ENCODE peak calls at places on chromosomes 12 and 14, in six cellular contexts. One of them, this sample, is unnamed.

GRCh38 chr12:21065845-21066244 is 65.1 kb upstream of the SLCO1B1 start:
- DNase-seq in fibroblast of lung: no peak
- DNase-seq in naive thymus-derived CD4-positive, alpha-beta T cell: no peak
- DNase-seq in esophagus squamous epithelium: no peak
- DNase-seq in cardiac muscle cell: peak; percentile 6
- DNase-seq in effector memory CD4-positive, alpha-beta T cell: no peak
- DNase-seq in this sample: no peak

GRCh38 chr12:84159245-84159644 is 753.4 kb downstream of the SLC6A15 start:
- DNase-seq in fibroblast of lung: no peak
- DNase-seq in naive thymus-derived CD4-positive, alpha-beta T cell: no peak
- DNase-seq in esophagus squamous epithelium: no peak
- DNase-seq in cardiac muscle cell: no peak
- DNase-seq in effector memory CD4-positive, alpha-beta T cell: no peak
- DNase-seq in this sample: no peak

GRCh38 chr14:61472025-61472672 is 150.8 kb downstream of the PRKCH start:
- DNase-seq in fibroblast of lung: peak; percentile 99
- DNase-seq in naive thymus-derived CD4-positive, alpha-beta T cell: peak; percentile 47
- DNase-seq in esophagus squamous epithelium: no peak
- DNase-seq in cardiac muscle cell: peak; percentile 98
- DNase-seq in effector memory CD4-positive, alpha-beta T cell: peak; percentile 27
- DNase-seq in this sample: no peak

GRCh38 chr12:69024413-69024812 is 91.4 kb upstream of the CPM start:
- DNase-seq in fibroblast of lung: peak; percentile 83
- DNase-seq in naive thymus-derived CD4-positive, alpha-beta T cell: no peak
- DNase-seq in esophagus squamous epithelium: no peak
- DNase-seq in cardiac muscle cell: no peak
- DNase-seq in effector memory CD4-positive, alpha-beta T cell: no peak
- DNase-seq in this sample: no peak

GRCh38 chr14:66509874-66510273 is 1.9 kb downstream of the GPHN start:
- DNase-seq in fibroblast of lung: no peak
- DNase-seq in naive thymus-derived CD4-positive, alpha-beta T cell: no peak
- DNase-seq in esophagus squamous epithelium: no peak
- DNase-seq in cardiac muscle cell: peak; percentile 8
- DNase-seq in effector memory CD4-positive, alpha-beta T cell: no peak
- DNase-seq in this sample: no peak

GRCh38 chr14:61872452-61872851 is 110.2 kb downstream of the SNAPC1 start:
- DNase-seq in fibroblast of lung: no peak
- DNase-seq in naive thymus-derived CD4-positive, alpha-beta T cell: no peak
- DNase-seq in esophagus squamous epithelium: no peak
- DNase-seq in cardiac muscle cell: no peak
- DNase-seq in effector memory CD4-positive, alpha-beta T cell: no peak
- DNase-seq in this sample: no peak

GRCh38 chr12:47740536-47741339 is 15.4 kb upstream of the ENDOU start:
- DNase-seq in fibroblast of lung: no peak
- DNase-seq in naive thymus-derived CD4-positive, alpha-beta T cell: no peak
- DNase-seq in esophagus squamous epithelium: no peak
- DNase-seq in cardiac muscle cell: no peak
- DNase-seq in effector memory CD4-positive, alpha-beta T cell: no peak
- DNase-seq in this sample: no peak

GRCh38 chr12:68048648-68049297 is 59.5 kb downstream of the IFNG-AS1 start:
- DNase-seq in fibroblast of lung: no peak
- DNase-seq in naive thymus-derived CD4-positive, alpha-beta T cell: no peak
- DNase-seq in esophagus squamous epithelium: no peak
- DNase-seq in cardiac muscle cell: no peak
- DNase-seq in effector memory CD4-positive, alpha-beta T cell: no peak
- DNase-seq in this sample: no peak

GRCh38 chr14:43525647-43526046 is 981.4 kb downstream of the FSCB start:
- DNase-seq in fibroblast of lung: no peak
- DNase-seq in naive thymus-derived CD4-positive, alpha-beta T cell: no peak
- DNase-seq in esophagus squamous epithelium: no peak
- DNase-seq in cardiac muscle cell: no peak
- DNase-seq in effector memory CD4-positive, alpha-beta T cell: no peak
- DNase-seq in this sample: no peak

GRCh38 chr14:90976076-90976475 is 84.4 kb downstream of the RPS6KA5 start:
- DNase-seq in fibroblast of lung: no peak
- DNase-seq in naive thymus-derived CD4-positive, alpha-beta T cell: no peak
- DNase-seq in esophagus squamous epithelium: no peak
- DNase-seq in cardiac muscle cell: no peak
- DNase-seq in effector memory CD4-positive, alpha-beta T cell: no peak
- DNase-seq in this sample: no peak

GRCh38 chr12:30989754-30990153 is 63.2 kb downstream of the TSPAN11 start:
- DNase-seq in fibroblast of lung: peak; percentile 3
- DNase-seq in naive thymus-derived CD4-positive, alpha-beta T cell: no peak
- DNase-seq in esophagus squamous epithelium: no peak
- DNase-seq in cardiac muscle cell: no peak
- DNase-seq in effector memory CD4-positive, alpha-beta T cell: no peak
- DNase-seq in this sample: no peak

GRCh38 chr14:100047600-100047999 is 17.6 kb upstream of the EVL start:
- DNase-seq in fibroblast of lung: no peak
- DNase-seq in naive thymus-derived CD4-positive, alpha-beta T cell: no peak
- DNase-seq in esophagus squamous epithelium: no peak
- DNase-seq in cardiac muscle cell: no peak
- DNase-seq in effector memory CD4-positive, alpha-beta T cell: no peak
- DNase-seq in this sample: no peak

GRCh38 chr12:49776413-49776812 is 35.1 kb downstream of the TMBIM6 start:
- DNase-seq in fibroblast of lung: peak; percentile 64
- DNase-seq in naive thymus-derived CD4-positive, alpha-beta T cell: peak; percentile 32
- DNase-seq in esophagus squamous epithelium: no peak
- DNase-seq in cardiac muscle cell: peak; percentile 89
- DNase-seq in effector memory CD4-positive, alpha-beta T cell: peak; percentile 23
- DNase-seq in this sample: no peak

GRCh38 chr12:130817804-130818203 is 21.2 kb downstream of the STX2 start:
- DNase-seq in fibroblast of lung: no peak
- DNase-seq in naive thymus-derived CD4-positive, alpha-beta T cell: no peak
- DNase-seq in esophagus squamous epithelium: no peak
- DNase-seq in cardiac muscle cell: no peak
- DNase-seq in effector memory CD4-positive, alpha-beta T cell: no peak
- DNase-seq in this sample: no peak

GRCh38 chr14:88613552-88614010 is 50.7 kb downstream of the ZC3H14 start:
- DNase-seq in fibroblast of lung: peak; percentile 90
- DNase-seq in naive thymus-derived CD4-positive, alpha-beta T cell: no peak
- DNase-seq in esophagus squamous epithelium: no peak
- DNase-seq in cardiac muscle cell: peak; percentile 48
- DNase-seq in effector memory CD4-positive, alpha-beta T cell: no peak
- DNase-seq in this sample: no peak

GRCh38 chr12:123732251-123732650 is 20.1 kb downstream of the ATP6V0A2 start:
- DNase-seq in fibroblast of lung: no peak
- DNase-seq in naive thymus-derived CD4-positive, alpha-beta T cell: no peak
- DNase-seq in esophagus squamous epithelium: no peak
- DNase-seq in cardiac muscle cell: no peak
- DNase-seq in effector memory CD4-positive, alpha-beta T cell: no peak
- DNase-seq in this sample: no peak

GRCh38 chr14:94884616-94885230 is 114.8 kb upstream of the GSC start:
- DNase-seq in fibroblast of lung: no peak
- DNase-seq in naive thymus-derived CD4-positive, alpha-beta T cell: no peak
- DNase-seq in esophagus squamous epithelium: no peak
- DNase-seq in cardiac muscle cell: no peak
- DNase-seq in effector memory CD4-positive, alpha-beta T cell: no peak
- DNase-seq in this sample: no peak

GRCh38 chr14:94473666-94474410 is 2.2 kb downstream of the SERPINA9 start:
- DNase-seq in fibroblast of lung: no peak
- DNase-seq in naive thymus-derived CD4-positive, alpha-beta T cell: no peak
- DNase-seq in esophagus squamous epithelium: no peak
- DNase-seq in cardiac muscle cell: no peak
- DNase-seq in effector memory CD4-positive, alpha-beta T cell: no peak
- DNase-seq in this sample: no peak

GRCh38 chr14:23421594-23421993 is 13.5 kb upstream of the MYH6 start:
- DNase-seq in fibroblast of lung: no peak
- DNase-seq in naive thymus-derived CD4-positive, alpha-beta T cell: no peak
- DNase-seq in esophagus squamous epithelium: no peak
- DNase-seq in cardiac muscle cell: no peak
- DNase-seq in effector memory CD4-positive, alpha-beta T cell: no peak
- DNase-seq in this sample: no peak

GRCh38 chr14:64845878-64846277 is 33.8 kb downstream of the SPTB start:
- DNase-seq in fibroblast of lung: peak; percentile 89
- DNase-seq in naive thymus-derived CD4-positive, alpha-beta T cell: no peak
- DNase-seq in esophagus squamous epithelium: no peak
- DNase-seq in cardiac muscle cell: no peak
- DNase-seq in effector memory CD4-positive, alpha-beta T cell: no peak
- DNase-seq in this sample: no peak

GRCh38 chr14:99554757-99555531 is 49.1 kb downstream of the CCDC85C start:
- DNase-seq in fibroblast of lung: no peak
- DNase-seq in naive thymus-derived CD4-positive, alpha-beta T cell: no peak
- DNase-seq in esophagus squamous epithelium: no peak
- DNase-seq in cardiac muscle cell: no peak
- DNase-seq in effector memory CD4-positive, alpha-beta T cell: no peak
- DNase-seq in this sample: no peak

GRCh38 chr14:51652168-51653095 is 722 bp downstream of the FRMD6 start:
- DNase-seq in fibroblast of lung: peak; percentile 39
- DNase-seq in naive thymus-derived CD4-positive, alpha-beta T cell: no peak
- DNase-seq in esophagus squamous epithelium: no peak
- DNase-seq in cardiac muscle cell: no peak
- DNase-seq in effector memory CD4-positive, alpha-beta T cell: peak; percentile 24
- DNase-seq in this sample: no peak

GRCh38 chr12:133081408-133081806 is 684 bp downstream of the ZNF140 start:
- DNase-seq in fibroblast of lung: no peak
- DNase-seq in naive thymus-derived CD4-positive, alpha-beta T cell: no peak
- DNase-seq in esophagus squamous epithelium: no peak
- DNase-seq in cardiac muscle cell: no peak
- DNase-seq in effector memory CD4-positive, alpha-beta T cell: no peak
- DNase-seq in this sample: no peak

GRCh38 chr12:133083345-133083744 is 2.6 kb downstream of the ZNF140 start:
- DNase-seq in fibroblast of lung: no peak
- DNase-seq in naive thymus-derived CD4-positive, alpha-beta T cell: no peak
- DNase-seq in esophagus squamous epithelium: no peak
- DNase-seq in cardiac muscle cell: no peak
- DNase-seq in effector memory CD4-positive, alpha-beta T cell: no peak
- DNase-seq in this sample: no peak

GRCh38 chr12:133080619-133081407 is at the start of gene ZNF140:
- DNase-seq in fibroblast of lung: peak; percentile 98
- DNase-seq in naive thymus-derived CD4-positive, alpha-beta T cell: no peak
- DNase-seq in esophagus squamous epithelium: peak; percentile 90
- DNase-seq in cardiac muscle cell: peak; percentile 99
- DNase-seq in effector memory CD4-positive, alpha-beta T cell: peak; percentile 93
- DNase-seq in this sample: peak; percentile 85

GRCh38 chr12:133080051-133080618 is 588 bp upstream of the ZNF140 start:
- DNase-seq in fibroblast of lung: peak; percentile 100
- DNase-seq in naive thymus-derived CD4-positive, alpha-beta T cell: peak; percentile 96
- DNase-seq in esophagus squamous epithelium: peak; percentile 96
- DNase-seq in cardiac muscle cell: peak; percentile 100
- DNase-seq in effector memory CD4-positive, alpha-beta T cell: peak; percentile 94
- DNase-seq in this sample: peak; percentile 92
- H3K9me3 ChIP-seq in fibroblast of lung: no peaks in the 10 kb centered on the region
- H3K9me3 ChIP-seq in naive thymus-derived CD4-positive, alpha-beta T cell: peaks cover 32% of the 10 kb centered on the region
- H3K9me3 ChIP-seq in esophagus squamous epithelium: peaks cover 5% of the 10 kb centered on the region
- H3K9me3 ChIP-seq in cardiac muscle cell: no peaks in the 10 kb centered on the region
- H3K9me3 ChIP-seq in effector memory CD4-positive, alpha-beta T cell: peaks cover 26% of the 10 kb centered on the region
- H3K9me3 ChIP-seq in this sample: peaks cover 25% of the 10 kb centered on the region

GRCh38 chr14:105944632-105945610 is 418.5 kb downstream of the TMEM121 start:
- DNase-seq in fibroblast of lung: no peak
- DNase-seq in naive thymus-derived CD4-positive, alpha-beta T cell: peak; percentile 50
- DNase-seq in esophagus squamous epithelium: no peak
- DNase-seq in cardiac muscle cell: no peak
- DNase-seq in effector memory CD4-positive, alpha-beta T cell: peak; percentile 59
- DNase-seq in this sample: peak; percentile 55
- H3K9me3 ChIP-seq in fibroblast of lung: no peaks in the 10 kb centered on the region
- H3K9me3 ChIP-seq in naive thymus-derived CD4-positive, alpha-beta T cell: peaks cover 2% of the 10 kb centered on the region
- H3K9me3 ChIP-seq in esophagus squamous epithelium: no peaks in the 10 kb centered on the region
- H3K9me3 ChIP-seq in cardiac muscle cell: no peaks in the 10 kb centered on the region
- H3K9me3 ChIP-seq in effector memory CD4-positive, alpha-beta T cell: no peaks in the 10 kb centered on the region
- H3K9me3 ChIP-seq in this sample: no peaks in the 10 kb centered on the region

GRCh38 chr14:106845286-106846087 is 1319.1 kb downstream of the TMEM121 start:
- DNase-seq in fibroblast of lung: no peak
- DNase-seq in naive thymus-derived CD4-positive, alpha-beta T cell: peak; percentile 50
- DNase-seq in esophagus squamous epithelium: no peak
- DNase-seq in cardiac muscle cell: no peak
- DNase-seq in effector memory CD4-positive, alpha-beta T cell: no peak
- DNase-seq in this sample: no peak

GRCh38 chr14:106846218-106846617 is 1319.8 kb downstream of the TMEM121 start:
- DNase-seq in fibroblast of lung: no peak
- DNase-seq in naive thymus-derived CD4-positive, alpha-beta T cell: no peak
- DNase-seq in esophagus squamous epithelium: no peak
- DNase-seq in cardiac muscle cell: no peak
- DNase-seq in effector memory CD4-positive, alpha-beta T cell: no peak
- DNase-seq in this sample: no peak

GRCh38 chr14:106848330-106849121 is 1322.1 kb downstream of the TMEM121 start:
- DNase-seq in fibroblast of lung: peak; percentile 0
- DNase-seq in naive thymus-derived CD4-positive, alpha-beta T cell: no peak
- DNase-seq in esophagus squamous epithelium: no peak
- DNase-seq in cardiac muscle cell: no peak
- DNase-seq in effector memory CD4-positive, alpha-beta T cell: no peak
- DNase-seq in this sample: no peak

DNA sequence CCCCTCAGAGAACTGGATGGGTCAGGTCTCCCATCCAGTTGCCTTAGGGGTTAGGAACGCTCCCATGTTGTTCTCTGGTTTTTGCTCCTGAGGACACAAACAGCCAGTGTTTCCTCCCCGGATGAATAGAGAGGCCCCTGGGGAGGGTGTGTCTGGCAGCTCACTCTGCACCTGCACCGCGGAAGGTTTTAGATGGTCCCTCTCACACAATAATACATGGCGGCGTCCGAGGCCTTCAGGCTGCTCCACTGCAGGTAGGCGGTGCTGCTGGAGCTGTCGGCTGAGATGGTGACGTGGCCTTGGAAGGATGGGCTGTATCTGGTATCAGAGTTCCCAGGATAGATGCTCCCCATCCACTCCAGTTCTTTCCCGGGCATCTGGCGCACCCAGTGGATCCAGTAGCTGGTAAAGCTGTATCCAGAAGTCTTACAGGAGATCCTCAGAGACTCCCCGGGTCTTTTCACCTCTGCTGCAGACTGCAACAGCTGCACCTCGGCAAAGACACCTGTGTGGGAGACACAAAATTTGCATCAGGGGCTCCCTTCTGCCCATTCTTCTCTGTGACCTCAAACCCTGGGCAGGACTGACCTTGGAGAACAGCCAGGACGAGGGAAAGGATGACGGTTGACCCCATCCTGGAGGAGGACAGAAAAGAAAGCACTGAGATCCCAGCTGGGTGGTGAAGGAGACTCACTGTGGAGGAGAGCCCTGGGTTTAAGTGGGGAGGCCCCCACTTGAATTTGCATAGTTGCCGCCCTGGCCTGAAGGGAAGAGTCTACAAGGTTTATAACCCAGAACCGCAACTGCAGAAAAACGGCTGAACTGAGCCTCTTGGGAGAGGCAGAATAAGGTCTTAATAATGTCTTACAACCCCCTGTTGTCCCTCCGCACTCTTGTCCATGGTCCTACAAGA is 1324.8 kb downstream of the TMEM121 start:
- DNase-seq in fibroblast of lung: no peak
- DNase-seq in naive thymus-derived CD4-positive, alpha-beta T cell: no peak
- DNase-seq in esophagus squamous epithelium: no peak
- DNase-seq in cardiac muscle cell: no peak
- DNase-seq in effector memory CD4-positive, alpha-beta T cell: no peak
- DNase-seq in this sample: no peak
- H3K9me3 ChIP-seq in fibroblast of lung: no peaks in the 10 kb centered on the region
- H3K9me3 ChIP-seq in naive thymus-derived CD4-positive, alpha-beta T cell: no peaks in the 10 kb centered on the region
- H3K9me3 ChIP-seq in esophagus squamous epithelium: no peaks in the 10 kb centered on the region
- H3K9me3 ChIP-seq in cardiac muscle cell: peaks cover 3% of the 10 kb centered on the region
- H3K9me3 ChIP-seq in effector memory CD4-positive, alpha-beta T cell: no peaks in the 10 kb centered on the region
- H3K9me3 ChIP-seq in this sample: no peaks in the 10 kb centered on the region

GRCh38 chr14:29608861-29609260 is 318.8 kb downstream of the PRKD1 start:
- DNase-seq in fibroblast of lung: no peak
- DNase-seq in naive thymus-derived CD4-positive, alpha-beta T cell: no peak
- DNase-seq in esophagus squamous epithelium: no peak
- DNase-seq in cardiac muscle cell: no peak
- DNase-seq in effector memory CD4-positive, alpha-beta T cell: no peak
- DNase-seq in this sample: no peak
- H3K9me3 ChIP-seq in fibroblast of lung: no peaks in the 10 kb centered on the region
- H3K9me3 ChIP-seq in naive thymus-derived CD4-positive, alpha-beta T cell: no peaks in the 10 kb centered on the region
- H3K9me3 ChIP-seq in esophagus squamous epithelium: no peaks in the 10 kb centered on the region
- H3K9me3 ChIP-seq in cardiac muscle cell: no peaks in the 10 kb centered on the region
- H3K9me3 ChIP-seq in effector memory CD4-positive, alpha-beta T cell: no peaks in the 10 kb centered on the region
- H3K9me3 ChIP-seq in this sample: no peaks in the 10 kb centered on the region